ENCODE peak calls at places on chromosomes 3 and 15, in seven cellular contexts. W, T, D, E, O, P and X are unnamed samples.

GRCh38 chr3:69848113-69848512 is 108.8 kb downstream of the MITF start:
- DNase-seq in D (no peak), E (no peak), W (no peak), T (no peak), P (no peak), O (no peak), X (no peak)

GRCh38 chr3:190322604-190323240 is 476 bp upstream of the CLDN1 start:
- DNase-seq in W (no peak), D (no peak), T (no peak), O (no peak), E (no peak), P (no peak), X (no peak)

GRCh38 chr3:50003766-50004278 is 63.9 kb downstream of the RBM6 start:
- DNase-seq in P (no peak), O (no peak), W (no peak), D (no peak), E (no peak), T (no peak), X (no peak)

GRCh38 chr3:8658326-8659212 is 14.0 kb upstream of the SSUH2 start:
- DNase-seq in T (no peak), E (no peak), P (no peak), D (peak; percentile 86), O (peak; percentile 30), W (no peak), X (no peak)

GRCh38 chr3:34675383-34676120 is 877.1 kb downstream of the PDCD6IP start:
- DNase-seq in D (no peak), E (no peak), W (no peak), P (no peak), O (no peak), T (no peak), X (no peak)

GRCh38 chr15:32852771-32853170 is 135.0 kb downstream of the GREM1 start:
- DNase-seq in O (no peak), T (no peak), P (no peak), D (no peak), E (no peak), W (no peak), X (no peak)

GRCh38 chr15:39447881-39448280 is 133.0 kb upstream of the THBS1 start:
- DNase-seq in O (no peak), E (no peak), D (no peak), P (no peak), T (no peak), W (no peak), X (no peak)

GRCh38 chr3:114722530-114722929 is 424.6 kb downstream of the ZBTB20 start:
- DNase-seq in W (no peak), E (no peak), T (no peak), D (no peak), O (no peak), P (no peak), X (no peak)

GRCh38 chr3:108152261-108152660 is 61.4 kb upstream of the CD47 start:
- DNase-seq in D (no peak), W (no peak), E (no peak), T (no peak), O (no peak), P (no peak), X (no peak)